ENCODE peak calls at places on chromosome 1, in five cellular contexts. One of them, this sample, is unnamed.

GRCh38 chr1:18938707-18939070 is 17.8 kb downstream of the IFFO2 start:
- DNase-seq in activated T-helper 1 cell treated with anti-CD3 and anti-CD28 coated beads, Interleukin-12 subunit alpha, Interleukin-12 subunit beta, Interleukin-2, Interleukin-4 antibody, amounts not matched to agents 30 ng/mL and 10 ng/mL and 1 ng/mL, durations not matched to agents 14 hours and 24 hours and 36 hours: no peak
- DNase-seq in SIG-M5: no peak
- DNase-seq in neural progenitor cell: no peak
- DNase-seq in CD4-positive, alpha-beta memory T cell: no peak
- DNase-seq in this sample: no peak

GRCh38 chr1:51305371-51305823 is 25.0 kb downstream of the TTC39A start:
- DNase-seq in activated T-helper 1 cell treated with anti-CD3 and anti-CD28 coated beads, Interleukin-12 subunit alpha, Interleukin-12 subunit beta, Interleukin-2, Interleukin-4 antibody, amounts not matched to agents 30 ng/mL and 10 ng/mL and 1 ng/mL, durations not matched to agents 14 hours and 24 hours and 36 hours: no peak
- DNase-seq in SIG-M5: no peak
- DNase-seq in neural progenitor cell: no peak
- DNase-seq in CD4-positive, alpha-beta memory T cell: no peak
- DNase-seq in this sample: no peak

GRCh38 chr1:63987014-63987630 is 213.3 kb downstream of the ROR1 start:
- DNase-seq in activated T-helper 1 cell treated with anti-CD3 and anti-CD28 coated beads, Interleukin-12 subunit alpha, Interleukin-12 subunit beta, Interleukin-2, Interleukin-4 antibody, amounts not matched to agents 30 ng/mL and 10 ng/mL and 1 ng/mL, durations not matched to agents 14 hours and 24 hours and 36 hours: no peak
- DNase-seq in SIG-M5: no peak
- DNase-seq in neural progenitor cell: no peak
- DNase-seq in CD4-positive, alpha-beta memory T cell: no peak
- DNase-seq in this sample: no peak

GRCh38 chr1:5001466-5001865 is 347.1 kb downstream of the AJAP1 start:
- DNase-seq in activated T-helper 1 cell treated with anti-CD3 and anti-CD28 coated beads, Interleukin-12 subunit alpha, Interleukin-12 subunit beta, Interleukin-2, Interleukin-4 antibody, amounts not matched to agents 30 ng/mL and 10 ng/mL and 1 ng/mL, durations not matched to agents 14 hours and 24 hours and 36 hours: no peak
- DNase-seq in SIG-M5: no peak
- DNase-seq in neural progenitor cell: peak
- DNase-seq in CD4-positive, alpha-beta memory T cell: no peak
- DNase-seq in this sample: no peak

GRCh38 chr1:6117064-6117463 is 63.1 kb downstream of the CHD5 start:
- DNase-seq in activated T-helper 1 cell treated with anti-CD3 and anti-CD28 coated beads, Interleukin-12 subunit alpha, Interleukin-12 subunit beta, Interleukin-2, Interleukin-4 antibody, amounts not matched to agents 30 ng/mL and 10 ng/mL and 1 ng/mL, durations not matched to agents 14 hours and 24 hours and 36 hours: no peak
- DNase-seq in SIG-M5: no peak
- DNase-seq in neural progenitor cell: no peak
- DNase-seq in CD4-positive, alpha-beta memory T cell: no peak
- DNase-seq in this sample: no peak

GRCh38 chr1:177913762-177914540 is 55.9 kb downstream of the SEC16B start:
- DNase-seq in activated T-helper 1 cell treated with anti-CD3 and anti-CD28 coated beads, Interleukin-12 subunit alpha, Interleukin-12 subunit beta, Interleukin-2, Interleukin-4 antibody, amounts not matched to agents 30 ng/mL and 10 ng/mL and 1 ng/mL, durations not matched to agents 14 hours and 24 hours and 36 hours: no peak
- DNase-seq in SIG-M5: no peak
- DNase-seq in neural progenitor cell: peak
- DNase-seq in CD4-positive, alpha-beta memory T cell: no peak
- DNase-seq in this sample: no peak

GRCh38 chr1:186682721-186683120 is 2.5 kb upstream of the PTGS2 start:
- DNase-seq in activated T-helper 1 cell treated with anti-CD3 and anti-CD28 coated beads, Interleukin-12 subunit alpha, Interleukin-12 subunit beta, Interleukin-2, Interleukin-4 antibody, amounts not matched to agents 30 ng/mL and 10 ng/mL and 1 ng/mL, durations not matched to agents 14 hours and 24 hours and 36 hours: no peak
- DNase-seq in SIG-M5: no peak
- DNase-seq in neural progenitor cell: no peak
- DNase-seq in CD4-positive, alpha-beta memory T cell: no peak
- DNase-seq in this sample: no peak

GRCh38 chr1:78491311-78492071 is 717 bp downstream of the PTGFR start:
- DNase-seq in activated T-helper 1 cell treated with anti-CD3 and anti-CD28 coated beads, Interleukin-12 subunit alpha, Interleukin-12 subunit beta, Interleukin-2, Interleukin-4 antibody, amounts not matched to agents 30 ng/mL and 10 ng/mL and 1 ng/mL, durations not matched to agents 14 hours and 24 hours and 36 hours: no peak
- DNase-seq in SIG-M5: no peak
- DNase-seq in neural progenitor cell: peak
- DNase-seq in CD4-positive, alpha-beta memory T cell: no peak
- DNase-seq in this sample: no peak

GRCh38 chr1:115258302-115258866 is 79.7 kb downstream of the NGF start:
- DNase-seq in activated T-helper 1 cell treated with anti-CD3 and anti-CD28 coated beads, Interleukin-12 subunit alpha, Interleukin-12 subunit beta, Interleukin-2, Interleukin-4 antibody, amounts not matched to agents 30 ng/mL and 10 ng/mL and 1 ng/mL, durations not matched to agents 14 hours and 24 hours and 36 hours: no peak
- DNase-seq in SIG-M5: no peak
- DNase-seq in neural progenitor cell: no peak
- DNase-seq in CD4-positive, alpha-beta memory T cell: no peak
- DNase-seq in this sample: no peak

GRCh38 chr1:210117681-210118170 is 114.9 kb upstream of the SERTAD4 start:
- DNase-seq in activated T-helper 1 cell treated with anti-CD3 and anti-CD28 coated beads, Interleukin-12 subunit alpha, Interleukin-12 subunit beta, Interleukin-2, Interleukin-4 antibody, amounts not matched to agents 30 ng/mL and 10 ng/mL and 1 ng/mL, durations not matched to agents 14 hours and 24 hours and 36 hours: no peak
- DNase-seq in SIG-M5: no peak
- DNase-seq in neural progenitor cell: peak
- DNase-seq in CD4-positive, alpha-beta memory T cell: no peak
- DNase-seq in this sample: no peak

This sample was measured in naive thymus-derived CD4-positive, alpha-beta T cell.